ENCODE peak calls at places on chromosomes 3 and 15, in nine cellular contexts. P, V, C, S, U, X, Y, E and B are unnamed samples.

GRCh38 chr15:29024681-29025080 is 138.9 kb downstream of the APBA2 start:
- DNase-seq in S (no peak), Y (no peak), V (no peak), P (no peak), X (no peak), E (no peak), U (no peak), C (no peak), B (no peak)

GRCh38 chr3:134377896-134378295 is 3.6 kb upstream of the AMOTL2 start:
- DNase-seq in C (no peak), Y (no peak), E (no peak), S (peak; percentile 23), P (no peak), V (no peak), X (no peak), U (no peak), B (no peak)

GRCh38 chr15:68775671-68776476 is 44.8 kb downstream of the ANP32A start:
- DNase-seq in P (no peak), C (peak; percentile 44), Y (peak; percentile 79), S (no peak), X (no peak), V (no peak), E (no peak), U (peak; percentile 94), B (no peak)

GRCh38 chr3:17424137-17424536 is 318.3 kb downstream of the TBC1D5 start:
- DNase-seq in V (no peak), S (no peak), U (peak; percentile 17), C (peak; percentile 29), Y (no peak), E (no peak), P (no peak), X (no peak), B (no peak)

GRCh38 chr3:78858910-78859309 is 908.9 kb downstream of the ROBO1 start:
- DNase-seq in V (no peak), X (no peak), E (no peak), Y (no peak), P (no peak), C (no peak), U (no peak), S (no peak), B (no peak)

GRCh38 chr15:57685316-57685715 is 21.2 kb upstream of the POLR2M start:
- DNase-seq in U (no peak), C (no peak), E (no peak), X (no peak), P (no peak), S (no peak), Y (no peak), V (no peak), B (no peak)

GRCh38 chr3:94532951-94533350 is 470.1 kb downstream of the NSUN3 start:
- DNase-seq in P (no peak), E (no peak), U (no peak), Y (no peak), V (no peak), X (no peak), C (peak; percentile 19), S (no peak), B (no peak)

GRCh38 chr15:99211926-99212325 is 37.5 kb downstream of the TTC23 start:
- DNase-seq in V (peak; percentile 51), E (no peak), Y (no peak), P (no peak), S (no peak), U (no peak), X (no peak), C (peak; percentile 32), B (no peak)

GRCh38 chr15:99121691-99122410 is 17.0 kb downstream of the SYNM start:
- DNase-seq in C (no peak), S (no peak), Y (no peak), P (no peak), E (no peak), X (no peak), U (no peak), V (no peak), B (no peak)

GRCh38 chr15:59232476-59232875 is 25.8 kb downstream of the LDHAL6B start:
- DNase-seq in S (no peak), P (no peak), E (peak; percentile 72), X (no peak), C (peak; percentile 85), U (peak; percentile 77), Y (no peak), V (no peak), B (no peak)

GRCh38 chr3:72187131-72187530 is 402.2 kb upstream of the PROK2 start:
- DNase-seq in C (peak; percentile 4), E (no peak), U (peak; percentile 20), Y (no peak), X (no peak), V (peak; percentile 17), S (no peak), P (no peak), B (no peak)

GRCh38 chr3:28917895-28918294 is 363.0 kb upstream of the RBMS3 start:
- DNase-seq in V (no peak), P (no peak), C (no peak), Y (no peak), U (no peak), E (no peak), S (no peak), X (no peak), B (no peak)

GRCh38 chr3:28912120-28912885 is 368.6 kb upstream of the RBMS3 start:
- DNase-seq in E (no peak), S (no peak), Y (no peak), X (no peak), V (no peak), U (peak; percentile 24), P (no peak), C (peak; percentile 65), B (no peak)

GRCh38 chr3:28916713-28917499 is 364.0 kb upstream of the RBMS3 start:
- DNase-seq in V (peak; percentile 20), S (peak; percentile 36), E (no peak), U (peak; percentile 94), C (peak; percentile 89), Y (peak; percentile 48), X (peak; percentile 9), P (peak; percentile 2), B (no peak)

GRCh38 chr3:28915711-28916481 is 365.0 kb upstream of the RBMS3 start:
- DNase-seq in E (no peak), S (peak; percentile 43), C (peak; percentile 91), V (peak; percentile 59), Y (no peak), U (peak; percentile 80), P (peak; percentile 29), X (peak; percentile 32), B (no peak)
- TF ChIP-seq CTCF in E (no peak), S (peak; percentile 39), C (no peak), V (peak; percentile 16), Y (no peak), U (no peak), P (no peak), X (peak; percentile 22), B (peak; percentile 40)

GRCh38 chr3:126926684-126927404 is 56.1 kb upstream of the PLXNA1 start:
- DNase-seq in E (peak; percentile 42), U (peak; percentile 92), C (peak; percentile 77), V (no peak), P (no peak), S (no peak), X (no peak), Y (peak; percentile 80), B (no peak)
- TF ChIP-seq CTCF in E (peak; percentile 55), U (peak; percentile 52), C (peak; percentile 42), V (no peak), P (no peak), S (no peak), X (no peak), Y (no peak), B (no peak)

GRCh38 chr3:69739204-69740102 is at the start of gene MITF:
- DNase-seq in V (peak; percentile 89), Y (peak; percentile 94), U (peak; percentile 92), C (peak; percentile 88), X (peak; percentile 91), S (peak; percentile 95), P (peak; percentile 91), E (no peak), B (peak; percentile 81)
- TF ChIP-seq CTCF in V (no peak), Y (no peak), U (no peak), C (no peak), X (no peak), S (no peak), P (no peak), E (no peak), B (no peak)

GRCh38 chr15:94478763-94479162 is 247.4 kb downstream of the MCTP2 start:
- DNase-seq in V (no peak), E (no peak), C (no peak), X (peak; percentile 59), S (no peak), Y (no peak), U (no peak), P (no peak), B (no peak)
- TF ChIP-seq CTCF in V (no peak), E (no peak), C (no peak), X (no peak), S (no peak), Y (no peak), U (no peak), P (no peak), B (no peak)

GRCh38 chr3:118636841-118637240 is 397.8 kb downstream of the IGSF11 start:
- DNase-seq in V (peak; percentile 11), Y (no peak), C (no peak), S (peak; percentile 40), X (no peak), E (no peak), P (peak; percentile 27), U (no peak), B (no peak)
- TF ChIP-seq CTCF in V (no peak), Y (no peak), C (no peak), S (peak; percentile 62), X (peak; percentile 30), E (no peak), P (no peak), U (no peak), B (peak; percentile 39)

DNA sequence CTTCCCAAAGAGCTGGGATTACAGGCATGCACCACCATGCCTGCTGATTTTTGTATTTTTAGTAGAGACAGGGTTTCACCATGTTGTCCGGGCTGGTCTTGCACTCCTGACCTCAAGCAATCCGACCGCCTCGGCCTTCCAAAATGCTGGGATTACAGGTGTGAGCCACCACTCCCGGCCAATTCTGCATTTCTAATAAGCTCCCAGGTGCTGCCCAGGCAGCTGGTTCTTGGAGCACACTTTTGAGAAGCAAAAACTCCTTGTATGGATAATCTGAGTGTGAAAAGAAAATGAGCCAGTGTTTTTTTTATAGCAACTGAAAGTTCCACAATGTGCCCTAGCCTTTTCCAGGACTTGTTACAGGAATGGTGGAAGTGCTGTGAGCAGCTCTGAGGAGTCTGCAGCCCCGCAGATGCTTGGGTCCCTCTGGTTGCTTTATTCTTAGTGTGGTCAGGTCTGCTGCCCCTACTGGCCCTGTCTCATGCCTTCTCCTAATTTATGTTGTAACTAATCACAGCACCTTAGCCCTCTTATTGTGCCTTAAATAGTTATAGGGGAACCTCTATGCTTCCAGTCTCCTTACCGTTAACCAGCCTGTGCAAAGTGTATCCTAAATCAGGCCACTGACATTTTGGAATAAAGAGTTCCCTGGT is 13.5 kb upstream of the KCNAB1 start:
- DNase-seq in C (no peak), Y (no peak), V (no peak), S (peak; percentile 51), X (no peak), U (no peak), E (no peak), P (no peak), B (no peak)
- TF ChIP-seq CTCF in C (no peak), Y (no peak), V (no peak), S (peak; percentile 57), X (no peak), U (peak; percentile 9), E (no peak), P (no peak), B (peak; percentile 37)

GRCh38 chr3:119635719-119636118 is 24.7 kb downstream of the POPDC2 start:
- DNase-seq in P (no peak), V (no peak), U (no peak), Y (no peak), E (no peak), S (no peak), C (no peak), X (no peak), B (no peak)
- TF ChIP-seq CTCF in P (no peak), V (no peak), U (no peak), Y (peak; percentile 23), E (no peak), S (no peak), C (no peak), X (no peak), B (no peak)